ENCODE peak calls at places on chromosomes 2 and 18, in four cellular contexts. One of them, this sample, is unnamed.

GRCh38 chr2:118737690-118738089 is 109.8 kb downstream of the EN1 start:
- DNase-seq in lung: no peak
- DNase-seq in kidney: no peak
- DNase-seq in H7: no peak
- DNase-seq in this sample: no peak

GRCh38 chr2:46802665-46803550 is 112.7 kb downstream of the MCFD2 start:
- DNase-seq in lung: peak; percentile 7
- DNase-seq in kidney: no peak
- DNase-seq in H7: no peak
- DNase-seq in this sample: no peak

GRCh38 chr2:110842048-110842447 is 109.7 kb downstream of the ACOXL start:
- DNase-seq in lung: no peak
- DNase-seq in kidney: no peak
- DNase-seq in H7: no peak
- DNase-seq in this sample: no peak

GRCh38 chr2:202064206-202064880 is 8.7 kb upstream of the KIAA2012 start:
- DNase-seq in lung: peak; percentile 63
- DNase-seq in kidney: no peak
- DNase-seq in H7: peak; percentile 31
- DNase-seq in this sample: no peak

GRCh38 chr2:24492283-24493272 is 1.5 kb downstream of the NCOA1 start:
- DNase-seq in lung: peak; percentile 32
- DNase-seq in kidney: no peak
- DNase-seq in H7: no peak
- DNase-seq in this sample: no peak

GRCh38 chr2:28356095-28356911 is 36.4 kb upstream of the FOSL2 start:
- DNase-seq in lung: peak; percentile 76
- DNase-seq in kidney: peak; percentile 97
- DNase-seq in H7: peak; percentile 70
- DNase-seq in this sample: peak; percentile 43

GRCh38 chr2:241443486-241444223 is 64.7 kb downstream of the STK25 start:
- DNase-seq in lung: peak; percentile 61
- DNase-seq in kidney: no peak
- DNase-seq in H7: no peak
- DNase-seq in this sample: peak; percentile 89

GRCh38 chr2:216635171-216635570 is 2.0 kb downstream of the IGFBP2 start:
- DNase-seq in lung: no peak
- DNase-seq in kidney: no peak
- DNase-seq in H7: peak; percentile 40
- DNase-seq in this sample: no peak

GRCh38 chr2:4673025-4673489 is 969.7 kb downstream of the DCDC2C start:
- DNase-seq in lung: no peak
- DNase-seq in kidney: no peak
- DNase-seq in H7: no peak
- DNase-seq in this sample: no peak

GRCh38 chr2:219656523-219656922 is 29.1 kb downstream of the SLC4A3 start:
- DNase-seq in lung: no peak
- DNase-seq in kidney: no peak
- DNase-seq in H7: no peak
- DNase-seq in this sample: no peak

GRCh38 chr2:233448220-233448559 is 93.9 kb downstream of the DGKD start:
- DNase-seq in lung: no peak
- DNase-seq in kidney: peak; percentile 31
- DNase-seq in H7: peak; percentile 84
- DNase-seq in this sample: peak; percentile 39

GRCh38 chr2:96463119-96463518 is 42.0 kb downstream of the NEURL3 start:
- DNase-seq in lung: no peak
- DNase-seq in kidney: no peak
- DNase-seq in H7: no peak
- DNase-seq in this sample: no peak

GRCh38 chr2:208366215-208367132 is 40.1 kb upstream of the PTH2R start:
- DNase-seq in lung: no peak
- DNase-seq in kidney: no peak
- DNase-seq in H7: no peak
- DNase-seq in this sample: no peak

GRCh38 chr2:137969418-137969765 is 5.1 kb downstream of the HNMT start:
- DNase-seq in lung: peak; percentile 58
- DNase-seq in kidney: no peak
- DNase-seq in H7: no peak
- DNase-seq in this sample: no peak

GRCh38 chr2:71882949-71883472 is 264.7 kb downstream of the CYP26B1 start:
- DNase-seq in lung: peak; percentile 68
- DNase-seq in kidney: peak; percentile 90
- DNase-seq in H7: no peak
- DNase-seq in this sample: no peak

GRCh38 chr2:10125842-10126596 is 3.5 kb downstream of the RRM2 start:
- DNase-seq in lung: no peak
- DNase-seq in kidney: no peak
- DNase-seq in H7: no peak
- DNase-seq in this sample: no peak

GRCh38 chr2:101119431-101119830 is 31.8 kb downstream of the TBC1D8 start:
- DNase-seq in lung: no peak
- DNase-seq in kidney: no peak
- DNase-seq in H7: no peak
- DNase-seq in this sample: no peak

GRCh38 chr2:240124651-240125030 is 11.5 kb downstream of the COPS9 start:
- DNase-seq in lung: no peak
- DNase-seq in kidney: peak; percentile 69
- DNase-seq in H7: peak; percentile 16
- DNase-seq in this sample: no peak

GRCh38 chr2:16717477-16717876 is 51.8 kb upstream of the CYRIA start:
- DNase-seq in lung: no peak
- DNase-seq in kidney: no peak
- DNase-seq in H7: no peak
- DNase-seq in this sample: no peak

GRCh38 chr2:223560704-223561435 is 41.3 kb downstream of the SCG2 start:
- DNase-seq in lung: no peak
- DNase-seq in kidney: no peak
- DNase-seq in H7: peak; percentile 8
- DNase-seq in this sample: no peak

GRCh38 chr2:137964066-137964858 is at the start of gene HNMT:
- DNase-seq in lung: no peak
- DNase-seq in kidney: peak; percentile 75
- DNase-seq in H7: no peak
- DNase-seq in this sample: no peak

GRCh38 chr2:102144128-102144527 is 1.6 kb downstream of the IL1R1 start:
- DNase-seq in lung: no peak
- DNase-seq in kidney: no peak
- DNase-seq in H7: no peak
- DNase-seq in this sample: no peak

GRCh38 chr2:85326946-85327756 is 638 bp downstream of the TGOLN2 start:
- DNase-seq in lung: peak; percentile 40
- DNase-seq in kidney: peak; percentile 85
- DNase-seq in H7: no peak
- DNase-seq in this sample: peak; percentile 62

GRCh38 chr2:35973737-35974132 is 381.8 kb upstream of the CRIM1 start:
- DNase-seq in lung: no peak
- DNase-seq in kidney: no peak
- DNase-seq in H7: no peak
- DNase-seq in this sample: no peak

GRCh38 chr18:35971661-35972196 is 750 bp upstream of the RMP24 start:
- DNase-seq in lung: no peak
- DNase-seq in kidney: no peak
- DNase-seq in H7: peak; percentile 31
- DNase-seq in this sample: no peak

GRCh38 chr2:130370490-130370889 is 14.6 kb downstream of the PTPN18 start:
- DNase-seq in lung: no peak
- DNase-seq in kidney: peak; percentile 54
- DNase-seq in H7: no peak
- DNase-seq in this sample: peak; percentile 25

GRCh38 chr2:24731923-24732322 is 61.3 kb downstream of the PTRHD1 start:
- DNase-seq in lung: no peak
- DNase-seq in kidney: no peak
- DNase-seq in H7: no peak
- DNase-seq in this sample: no peak

GRCh38 chr18:78771496-78772368 is 207.9 kb upstream of the SALL3 start:
- DNase-seq in lung: no peak
- DNase-seq in kidney: no peak
- DNase-seq in H7: no peak
- DNase-seq in this sample: no peak

GRCh38 chr2:104434363-104434792 is 419.5 kb upstream of the POU3F3 start:
- DNase-seq in lung: no peak
- DNase-seq in kidney: peak; percentile 77
- DNase-seq in H7: peak; percentile 38
- DNase-seq in this sample: no peak

GRCh38 chr2:209146682-209147320 is 277.0 kb upstream of the MAP2 start:
- DNase-seq in lung: no peak
- DNase-seq in kidney: no peak
- DNase-seq in H7: no peak
- DNase-seq in this sample: no peak

GRCh38 chr2:26720322-26721166 is 28.0 kb downstream of the KCNK3 start:
- DNase-seq in lung: peak; percentile 62
- DNase-seq in kidney: peak; percentile 97
- DNase-seq in H7: peak; percentile 64
- DNase-seq in this sample: no peak

GRCh38 chr2:210965472-210965871 is 409.1 kb downstream of the CPS1 start:
- DNase-seq in lung: no peak
- DNase-seq in kidney: no peak
- DNase-seq in H7: no peak
- DNase-seq in this sample: no peak

GRCh38 chr2:131010566-131010965 is 82.7 kb downstream of the FAM168B start:
- DNase-seq in lung: no peak
- DNase-seq in kidney: no peak
- DNase-seq in H7: no peak
- DNase-seq in this sample: no peak

GRCh38 chr2:200148366-200148765 is 158.1 kb upstream of the SPATS2L start:
- DNase-seq in lung: no peak
- DNase-seq in kidney: no peak
- DNase-seq in H7: no peak
- DNase-seq in this sample: no peak

GRCh38 chr2:30232801-30233130 is 1.4 kb downstream of the LBH start:
- DNase-seq in lung: no peak
- DNase-seq in kidney: no peak
- DNase-seq in H7: no peak
- DNase-seq in this sample: peak; percentile 73

GRCh38 chr2:29579495-29580178 is 341.7 kb downstream of the ALK start:
- DNase-seq in lung: no peak
- DNase-seq in kidney: no peak
- DNase-seq in H7: no peak
- DNase-seq in this sample: no peak

GRCh38 chr2:116948258-116948657 is 866.2 kb upstream of the DDX18 start:
- DNase-seq in lung: no peak
- DNase-seq in kidney: no peak
- DNase-seq in H7: no peak
- DNase-seq in this sample: no peak

GRCh38 chr2:55391615-55392242 is 27.9 kb downstream of the CCDC88A start:
- DNase-seq in lung: no peak
- DNase-seq in kidney: no peak
- DNase-seq in H7: no peak
- DNase-seq in this sample: no peak

GRCh38 chr2:55401124-55401523 is 18.5 kb downstream of the CCDC88A start:
- DNase-seq in lung: no peak
- DNase-seq in kidney: no peak
- DNase-seq in H7: no peak
- DNase-seq in this sample: no peak

GRCh38 chr2:55391155-55391554 is 28.5 kb downstream of the CCDC88A start:
- DNase-seq in lung: no peak
- DNase-seq in kidney: no peak
- DNase-seq in H7: no peak
- DNase-seq in this sample: no peak

GRCh38 chr2:55399815-55400214 is 19.8 kb downstream of the CCDC88A start:
- DNase-seq in lung: no peak
- DNase-seq in kidney: no peak
- DNase-seq in H7: no peak
- DNase-seq in this sample: no peak

GRCh38 chr2:55395724-55396605 is 23.7 kb downstream of the CCDC88A start:
- DNase-seq in lung: no peak
- DNase-seq in kidney: no peak
- DNase-seq in H7: no peak
- DNase-seq in this sample: no peak
- H3K36me3 ChIP-seq in lung: no peaks in the 10 kb centered on the region
- H3K36me3 ChIP-seq in kidney: no peaks in the 10 kb centered on the region
- H3K36me3 ChIP-seq in H7: no peaks in the 10 kb centered on the region
- H3K36me3 ChIP-seq in this sample: no peaks in the 10 kb centered on the region

GRCh38 chr2:162524849-162525248 is 180.9 kb downstream of the GCA start:
- DNase-seq in lung: no peak
- DNase-seq in kidney: no peak
- DNase-seq in H7: no peak
- DNase-seq in this sample: no peak
- H3K4me3 ChIP-seq in lung: no peak overlapping the region
- H3K4me3 ChIP-seq in kidney: no peak overlapping the region
- H3K4me3 ChIP-seq in H7: no peak overlapping the region
- H3K4me3 ChIP-seq in this sample: no peak overlapping the region

GRCh38 chr2:11821705-11822104 is 75.3 kb downstream of the LPIN1 start:
- DNase-seq in lung: no peak
- DNase-seq in kidney: no peak
- DNase-seq in H7: no peak
- DNase-seq in this sample: no peak
- H3K36me3 ChIP-seq in lung: peaks cover 19% of the 10 kb centered on the region
- H3K36me3 ChIP-seq in kidney: peaks cover 19% of the 10 kb centered on the region
- H3K36me3 ChIP-seq in H7: no peaks in the 10 kb centered on the region
- H3K36me3 ChIP-seq in this sample: peaks cover 47% of the 10 kb centered on the region

GRCh38 chr2:128735296-128735960 is 416.8 kb upstream of the HS6ST1 start:
- DNase-seq in lung: no peak
- DNase-seq in kidney: peak; percentile 70
- DNase-seq in H7: peak; percentile 63
- DNase-seq in this sample: no peak

GRCh38 chr2:128734521-128735295 is 416.0 kb upstream of the HS6ST1 start:
- DNase-seq in lung: peak; percentile 57
- DNase-seq in kidney: peak; percentile 89
- DNase-seq in H7: peak; percentile 76
- DNase-seq in this sample: no peak

GRCh38 chr2:128732976-128733431 is 414.3 kb upstream of the HS6ST1 start:
- DNase-seq in lung: no peak
- DNase-seq in kidney: no peak
- DNase-seq in H7: no peak
- DNase-seq in this sample: no peak

GRCh38 chr2:128731994-128732650 is 413.5 kb upstream of the HS6ST1 start:
- DNase-seq in lung: no peak
- DNase-seq in kidney: no peak
- DNase-seq in H7: no peak
- DNase-seq in this sample: no peak

GRCh38 chr2:128733450-128733849 is 414.8 kb upstream of the HS6ST1 start:
- DNase-seq in lung: no peak
- DNase-seq in kidney: no peak
- DNase-seq in H7: no peak
- DNase-seq in this sample: no peak
- H3K4me3 ChIP-seq in lung: no peak overlapping the region
- H3K4me3 ChIP-seq in kidney: no peak overlapping the region
- H3K4me3 ChIP-seq in H7: no peak overlapping the region
- H3K4me3 ChIP-seq in this sample: no peak overlapping the region

This sample was measured in CD8-positive, alpha-beta memory T cell.